ENCODE peak calls at places on chromosome 16, in eight cellular contexts. V is fibroblast of the aortic adventitia; M is left ventricle myocardium inferior; L is CD4-positive, alpha-beta T cell; K is uterus; B is A549; H is cardiac fibroblast; S is mesothelial cell of epicardium. N is an unnamed sample.

GRCh38 chr16:57608462-57609113 is 19.8 kb upstream of the ADGRG1 start:
- DNase-seq in B (no peak), L (no peak), H (no peak), K (no peak), S (no peak), V (no peak), M (no peak), N (no peak)

GRCh38 chr16:47586121-47586520 is 125.0 kb downstream of the PHKB start:
- DNase-seq in K (no peak), H (no peak), L (no peak), B (no peak), M (no peak), S (no peak), V (no peak), N (no peak)

GRCh38 chr16:89712476-89712805 is 8.3 kb downstream of the VPS9D1 start:
- DNase-seq in K (no peak), M (no peak), V (no peak), S (no peak), H (peak), L (no peak), B (no peak), N (peak)

GRCh38 chr16:759110-759910 is 1.2 kb upstream of the MSLN start:
- DNase-seq in S (no peak), M (no peak), H (no peak), K (no peak), B (no peak), V (no peak), L (no peak), N (no peak)

GRCh38 chr16:87238371-87238715 is 78.8 kb downstream of the C16orf95 start:
- DNase-seq in K (no peak), H (no peak), M (no peak), S (no peak), B (no peak), L (no peak), V (no peak), N (no peak)

GRCh38 chr16:53098526-53099317 is 43.9 kb downstream of the CHD9 start:
- DNase-seq in B (peak), H (peak), L (peak), S (no peak), V (peak), M (peak), K (peak), N (peak)

GRCh38 chr16:87664792-87665191 is 62.5 kb downstream of the JPH3 start:
- DNase-seq in B (no peak), L (no peak), S (no peak), K (no peak), H (no peak), V (no peak), M (no peak), N (no peak)

GRCh38 chr16:88383401-88384221 is 852 bp downstream of the ZNF469 start:
- DNase-seq in H (peak), L (no peak), V (peak), S (no peak), K (peak), B (peak), M (peak), N (peak)

GRCh38 chr16:53864819-53865491 is 161.0 kb downstream of the FTO start:
- DNase-seq in H (no peak), K (no peak), S (no peak), V (peak), L (no peak), M (no peak), B (peak), N (peak)

GRCh38 chr16:68265078-68265925 is 976 bp downstream of the SLC7A6 start:
- DNase-seq in B (peak), V (peak), K (peak), S (no peak), H (peak), M (peak), L (peak), N (peak)

GRCh38 chr16:48014349-48015135 is 141.3 kb downstream of the ABCC12 start:
- DNase-seq in K (no peak), L (no peak), S (no peak), M (no peak), H (no peak), B (peak), V (peak), N (peak)

GRCh38 chr16:9060225-9060624 is 31.2 kb upstream of the HAPSTR1 start:
- DNase-seq in B (no peak), S (no peak), L (no peak), K (no peak), M (no peak), V (peak), H (no peak), N (peak)

GRCh38 chr16:55329791-55330190 is 5.8 kb downstream of the IRX6 start:
- DNase-seq in H (no peak), B (no peak), S (no peak), K (no peak), M (no peak), L (no peak), V (no peak), N (no peak)

DNA sequence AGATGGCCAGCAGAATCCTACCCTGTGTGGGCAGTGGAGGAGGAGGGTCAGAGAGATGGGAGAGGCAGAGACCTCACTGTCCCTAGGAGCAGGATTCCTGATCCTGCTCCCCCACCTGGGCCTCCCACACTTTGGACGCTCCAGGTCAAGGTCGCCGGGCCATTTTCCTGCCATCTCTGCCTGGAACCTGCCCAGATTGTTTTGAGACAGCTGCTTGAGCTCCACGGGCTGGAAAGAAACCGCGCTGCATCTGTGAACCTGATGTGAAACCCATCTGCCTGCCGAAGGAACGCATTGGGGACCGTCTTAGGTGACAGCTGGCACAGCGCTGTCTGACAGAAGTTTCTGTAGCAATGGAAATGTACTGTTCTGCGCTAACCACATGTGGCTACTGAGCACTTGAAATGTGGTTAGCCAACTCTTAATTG is 15.6 kb upstream of the NUBP1 start:
- DNase-seq in M (no peak), H (no peak), V (no peak), B (no peak), S (no peak), K (no peak), L (no peak), N (no peak)
- TF ChIP-seq CTCF in M (no peak), H (no peak), V (no peak), B (no peak), S (no peak), K (no peak), L (no peak), N (no peak)

GRCh38 chr16:84817206-84817605 is 2.6 kb upstream of the CRISPLD2 start:
- DNase-seq in S (no peak), L (no peak), V (no peak), M (no peak), B (no peak), H (no peak), K (no peak), N (no peak)

GRCh38 chr16:84816485-84816884 is 3.3 kb upstream of the CRISPLD2 start:
- DNase-seq in V (no peak), K (no peak), L (no peak), H (no peak), B (no peak), M (no peak), S (no peak), N (no peak)

GRCh38 chr16:84818989-84819643 is 669 bp upstream of the CRISPLD2 start:
- DNase-seq in B (no peak), S (no peak), K (no peak), M (no peak), L (no peak), V (no peak), H (no peak), N (no peak)

GRCh38 chr16:84818133-84818532 is 1.7 kb upstream of the CRISPLD2 start:
- DNase-seq in H (no peak), L (no peak), K (no peak), V (no peak), M (no peak), S (no peak), B (no peak), N (no peak)

GRCh38 chr16:84817613-84818012 is 2.2 kb upstream of the CRISPLD2 start:
- DNase-seq in L (no peak), K (no peak), V (no peak), M (no peak), H (no peak), B (no peak), S (no peak), N (no peak)
- TF ChIP-seq CTCF in L (no peak), K (no peak), V (no peak), M (no peak), H (no peak), B (no peak), S (no peak), N (no peak)

GRCh38 chr16:76656951-76657498 is 379.8 kb downstream of the CNTNAP4 start:
- DNase-seq in B (no peak), L (no peak), S (no peak), H (no peak), K (no peak), M (no peak), V (no peak), N (no peak)
- TF ChIP-seq CTCF in B (no peak), L (no peak), S (no peak), H (no peak), K (no peak), M (no peak), V (no peak), N (no peak)

DNA sequence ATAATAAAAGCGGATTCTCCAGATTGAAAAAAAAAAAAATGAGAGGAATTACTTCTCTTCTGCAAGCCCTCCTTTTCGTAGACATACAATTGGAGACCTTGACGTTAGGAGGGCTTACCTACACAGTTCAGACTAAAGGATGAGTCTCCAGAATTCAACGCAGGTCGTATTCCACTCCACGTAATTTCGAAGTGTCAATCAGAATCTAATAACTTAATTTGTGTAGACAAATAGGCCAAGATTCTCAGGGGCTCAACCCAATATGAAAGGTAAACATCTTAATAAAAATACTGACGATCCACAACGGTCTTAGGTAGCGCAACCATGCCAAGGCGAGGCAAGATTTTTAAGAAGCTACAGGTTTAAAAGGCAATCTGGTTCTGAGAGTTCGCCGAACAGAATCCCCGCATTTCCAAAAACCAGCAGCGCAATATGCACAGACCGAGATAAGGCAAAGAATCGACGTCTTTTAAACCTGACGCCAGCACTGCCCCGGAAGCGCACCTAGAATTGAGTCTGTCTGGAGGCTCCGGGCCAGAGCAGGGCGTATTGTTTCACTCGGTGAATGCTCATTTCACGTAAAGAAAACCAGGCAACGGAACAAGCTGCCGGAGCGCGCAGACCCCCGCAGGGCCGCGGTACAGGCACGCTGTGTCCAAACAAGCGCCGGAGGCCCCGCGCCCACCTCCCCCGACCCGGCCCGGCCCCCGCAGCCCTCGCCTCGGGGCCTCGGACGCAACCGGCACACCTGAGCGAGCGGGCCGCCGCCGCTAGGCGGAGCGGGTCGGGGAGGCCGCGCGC is 623 bp downstream of the MBTPS1 start:
- DNase-seq in B (peak), V (peak), H (peak), K (peak), M (no peak), S (no peak), L (peak), N (peak)
- TF ChIP-seq CTCF in B (no peak), V (peak), H (no peak), K (peak), M (peak), S (no peak), L (no peak), N (no peak)

N was measured in PC-3.